ENCODE peak calls at places on chromosomes 4 and X, in ten cellular contexts. E is endothelial cell; F is naive thymus-derived CD8-positive, alpha-beta T cell; A is ACHN; V is neural crest cell; T is non-pigmented ciliary epithelial cell; X is fibroblast of pulmonary artery; C is stimulated activated CD4-positive, alpha-beta T cell treated with anti-CD3 and anti-CD28 coated beads, Interleukin-4, amount 100 ng/mL, for 1 hour; R is posterior cingulate gyrus; W is renal cortical epithelial cell. N is an unnamed sample.

GRCh38 chr4:123826896-123827295 is 430.3 kb downstream of the SPRY1 start:
- DNase-seq in E (no peak), F (no peak), A (no peak), V (no peak), T (peak), X (peak), C (no peak), R (no peak), W (no peak), N (peak)

GRCh38 chrX:106263817-106264216 is 95.7 kb downstream of the PWWP3B start:
- DNase-seq in E (no peak), F (no peak), A (no peak), V (no peak), T (no peak), X (peak), C (no peak), R (no peak), W (peak), N (no peak)

GRCh38 chr4:187172340-187172761 is 448.7 kb upstream of the FAT1 start:
- DNase-seq in E (no peak), F (no peak), A (no peak), V (no peak), T (no peak), X (peak), C (no peak), R (no peak), W (peak), N (no peak)

GRCh38 chr4:79042079-79042674 is 102.9 kb upstream of the PAQR3 start:
- DNase-seq in E (peak), F (no peak), A (peak), V (no peak), T (no peak), X (peak), C (no peak), R (no peak), W (peak), N (peak)

GRCh38 chrX:118633530-118633929 is 93.9 kb upstream of the IL13RA1 start:
- DNase-seq in E (no peak), F (no peak), A (no peak), V (no peak), T (no peak), X (no peak), C (no peak), R (no peak), W (no peak), N (no peak)

GRCh38 chrX:12741416-12741815 is 49.8 kb upstream of the PRPS2 start:
- DNase-seq in E (no peak), F (no peak), A (no peak), V (no peak), T (no peak), X (no peak), C (no peak), R (no peak), W (peak), N (no peak)

GRCh38 chr4:171676555-171677215 is 136.5 kb upstream of the GALNTL6 start:
- DNase-seq in E (no peak), F (no peak), A (no peak), V (no peak), T (no peak), X (no peak), C (no peak), R (no peak), W (no peak), N (no peak)

GRCh38 chr4:7068279-7068842 is 497 bp upstream of the GRPEL1 start:
- DNase-seq in E (peak), F (peak), A (no peak), V (no peak), T (no peak), X (no peak), C (no peak), R (no peak), W (no peak), N (no peak)

GRCh38 chrX:74450803-74451449 is 29.6 kb downstream of the SLC16A2 start:
- DNase-seq in E (no peak), F (no peak), A (no peak), V (no peak), T (peak), X (peak), C (no peak), R (no peak), W (peak), N (peak)

GRCh38 chrX:132415012-132415411 is 73.8 kb downstream of the MBNL3 start:
- DNase-seq in E (no peak), F (no peak), A (no peak), V (no peak), T (no peak), X (no peak), C (no peak), R (no peak), W (no peak), N (no peak)

GRCh38 chrX:153984351-153985178 is 12.0 kb downstream of the TMEM187 start:
- DNase-seq in E (no peak), F (no peak), A (no peak), V (no peak), T (no peak), X (no peak), C (peak), R (peak), W (no peak), N (no peak)

GRCh38 chr4:151530783-151531182 is 121.8 kb downstream of the FHIP1A start:
- DNase-seq in E (no peak), F (no peak), A (peak), V (no peak), T (no peak), X (peak), C (no peak), R (no peak), W (no peak), N (no peak)

GRCh38 chr4:89184407-89184806 is 73.1 kb downstream of the TIGD2 start:
- DNase-seq in E (no peak), F (no peak), A (no peak), V (no peak), T (no peak), X (no peak), C (no peak), R (no peak), W (no peak), N (no peak)

GRCh38 chrX:10010686-10011085 is 43.5 kb downstream of the CLDN34 start:
- DNase-seq in E (no peak), F (no peak), A (no peak), V (no peak), T (no peak), X (peak), C (no peak), R (no peak), W (no peak), N (no peak)

GRCh38 chr4:180751009-180751408 is 1492.2 kb upstream of the TENM3 start:
- DNase-seq in E (no peak), F (no peak), A (no peak), V (no peak), T (peak), X (peak), C (no peak), R (no peak), W (peak), N (no peak)

GRCh38 chr4:2964077-2964471 is 703 bp downstream of the GRK4 start:
- DNase-seq in E (no peak), F (no peak), A (no peak), V (no peak), T (no peak), X (no peak), C (no peak), R (no peak), W (no peak), N (no peak)

GRCh38 chr4:48698029-48698901 is 81.8 kb downstream of the FRYL start:
- DNase-seq in E (no peak), F (no peak), A (peak), V (no peak), T (peak), X (peak), C (no peak), R (no peak), W (peak), N (peak)

GRCh38 chr4:100367451-100367850 is 150.4 kb downstream of the EMCN start:
- DNase-seq in E (no peak), F (no peak), A (no peak), V (no peak), T (peak), X (peak), C (no peak), R (no peak), W (no peak), N (no peak)

GRCh38 chr4:47213971-47214370 is 182.6 kb downstream of the GABRB1 start:
- DNase-seq in E (no peak), F (no peak), A (peak), V (no peak), T (peak), X (peak), C (no peak), R (no peak), W (peak), N (peak)

GRCh38 chr4:98662619-98663225 is 4.3 kb upstream of the TSPAN5 start:
- DNase-seq in E (no peak), F (peak), A (no peak), V (no peak), T (no peak), X (no peak), C (peak), R (no peak), W (no peak), N (no peak)

GRCh38 chr4:112416464-112416863 is 99.5 kb downstream of the NEUROG2 start:
- DNase-seq in E (no peak), F (no peak), A (no peak), V (no peak), T (no peak), X (no peak), C (no peak), R (no peak), W (peak), N (no peak)

GRCh38 chrX:16552546-16552945 is 97.4 kb upstream of the S100G start:
- DNase-seq in E (no peak), F (no peak), A (no peak), V (no peak), T (peak), X (peak), C (no peak), R (no peak), W (peak), N (no peak)

GRCh38 chr4:55183926-55184599 is 58.7 kb upstream of the KDR start:
- DNase-seq in E (no peak), F (no peak), A (peak), V (no peak), T (peak), X (peak), C (no peak), R (no peak), W (peak), N (peak)

GRCh38 chrX:136822337-136823095 is 41.8 kb upstream of the ARHGEF6 start:
- DNase-seq in E (no peak), F (no peak), A (no peak), V (no peak), T (no peak), X (no peak), C (no peak), R (no peak), W (no peak), N (no peak)

GRCh38 chrX:6053126-6053625 is 175.5 kb downstream of the NLGN4X start:
- DNase-seq in E (no peak), F (no peak), A (no peak), V (no peak), T (no peak), X (no peak), C (no peak), R (peak), W (no peak), N (no peak)

GRCh38 chrX:49276671-49277519 is 7.3 kb downstream of the PPP1R3F start:
- DNase-seq in E (no peak), F (no peak), A (no peak), V (no peak), T (no peak), X (no peak), C (no peak), R (peak), W (no peak), N (no peak)

GRCh38 chr4:85720736-85721135 is 245.8 kb downstream of the ARHGAP24 start:
- DNase-seq in E (no peak), F (no peak), A (peak), V (no peak), T (no peak), X (peak), C (no peak), R (no peak), W (peak), N (peak)

GRCh38 chr4:123291329-123291728 is 105.3 kb upstream of the SPRY1 start:
- DNase-seq in E (no peak), F (no peak), A (no peak), V (no peak), T (no peak), X (no peak), C (no peak), R (no peak), W (no peak), N (no peak)